ENCODE peak calls at places on chromosome 22, in four cellular contexts. One of them, this sample, is unnamed. For H3K36me3, the result is how much of the 10 kb centered on the place peaks cover.

GRCh38 chr22:31055322-31056159 is 25.6 kb upstream of the SMTN start:
- DNase-seq in GM23338: peak
- DNase-seq in mucosa of descending colon: peak
- DNase-seq in spleen: no peak
- DNase-seq in this sample: peak

GRCh38 chr22:43152355-43153071 is 1.2 kb downstream of the TSPO start:
- DNase-seq in spleen: peak
- DNase-seq in GM23338: no peak
- DNase-seq in mucosa of descending colon: peak
- DNase-seq in this sample: peak

GRCh38 chr22:26342719-26343449 is 86.2 kb upstream of the ASPHD2 start:
- DNase-seq in mucosa of descending colon: no peak
- DNase-seq in GM23338: no peak
- DNase-seq in spleen: no peak
- DNase-seq in this sample: no peak

GRCh38 chr22:27057717-27058116 is 400.3 kb downstream of the MIAT start:
- DNase-seq in spleen: no peak
- DNase-seq in GM23338: no peak
- DNase-seq in mucosa of descending colon: no peak
- DNase-seq in this sample: no peak

GRCh38 chr22:43114958-43115357 is 4.4 kb downstream of the BIK start:
- DNase-seq in GM23338: no peak
- DNase-seq in mucosa of descending colon: peak
- DNase-seq in spleen: no peak
- DNase-seq in this sample: no peak

GRCh38 chr22:48923165-48923875 is 904.4 kb downstream of the BRD1 start:
- DNase-seq in mucosa of descending colon: no peak
- DNase-seq in spleen: no peak
- DNase-seq in GM23338: no peak
- DNase-seq in this sample: no peak

GRCh38 chr22:27474112-27474571 is 327.4 kb downstream of the MN1 start:
- DNase-seq in spleen: no peak
- DNase-seq in GM23338: no peak
- DNase-seq in mucosa of descending colon: no peak
- DNase-seq in this sample: peak

GRCh38 chr22:28835630-28836189 is 35.3 kb upstream of the XBP1 start:
- DNase-seq in mucosa of descending colon: no peak
- DNase-seq in spleen: peak
- DNase-seq in GM23338: no peak
- DNase-seq in this sample: no peak

GRCh38 chr22:38955250-38955775 is 2.1 kb upstream of the APOBEC3A start:
- DNase-seq in mucosa of descending colon: peak
- DNase-seq in GM23338: no peak
- DNase-seq in spleen: peak
- DNase-seq in this sample: no peak

GRCh38 chr22:42468841-42469240 is 36.6 kb upstream of the NFAM1 start:
- DNase-seq in mucosa of descending colon: no peak
- DNase-seq in GM23338: no peak
- DNase-seq in spleen: no peak
- DNase-seq in this sample: no peak

GRCh38 chr22:23219787-23220484 is 39.6 kb downstream of the BCR start:
- DNase-seq in GM23338: no peak
- DNase-seq in mucosa of descending colon: peak
- DNase-seq in spleen: peak
- DNase-seq in this sample: peak

GRCh38 chr22:22026157-22026831 is 43.7 kb upstream of the TOP3B start:
- DNase-seq in GM23338: no peak
- DNase-seq in spleen: no peak
- DNase-seq in mucosa of descending colon: no peak
- DNase-seq in this sample: no peak

GRCh38 chr22:19887251-19887985 is 32.7 kb upstream of the GNB1L start:
- DNase-seq in GM23338: no peak
- DNase-seq in mucosa of descending colon: peak
- DNase-seq in spleen: peak
- DNase-seq in this sample: no peak

GRCh38 chr22:20271114-20271994 is 3.2 kb upstream of the RTN4R start:
- DNase-seq in mucosa of descending colon: no peak
- DNase-seq in GM23338: no peak
- DNase-seq in spleen: no peak
- DNase-seq in this sample: peak

GRCh38 chr22:31958625-31959239 is 14.4 kb downstream of the YWHAH start:
- DNase-seq in spleen: peak
- DNase-seq in GM23338: no peak
- DNase-seq in mucosa of descending colon: no peak
- DNase-seq in this sample: no peak

GRCh38 chr22:44676441-44677298 is 25.3 kb upstream of the PRR5 start:
- DNase-seq in GM23338: peak
- DNase-seq in mucosa of descending colon: peak
- DNase-seq in spleen: no peak
- DNase-seq in this sample: no peak

GRCh38 chr22:44680058-44680457 is 21.9 kb upstream of the PRR5 start:
- DNase-seq in GM23338: no peak
- DNase-seq in spleen: no peak
- DNase-seq in mucosa of descending colon: no peak
- DNase-seq in this sample: no peak

GRCh38 chr22:44678980-44679647 is 22.9 kb upstream of the PRR5 start:
- DNase-seq in spleen: no peak
- DNase-seq in mucosa of descending colon: no peak
- DNase-seq in GM23338: no peak
- DNase-seq in this sample: no peak

GRCh38 chr22:44678245-44678979 is 23.6 kb upstream of the PRR5 start:
- DNase-seq in spleen: no peak
- DNase-seq in mucosa of descending colon: no peak
- DNase-seq in GM23338: no peak
- DNase-seq in this sample: no peak

GRCh38 chr22:44677299-44678244 is 24.4 kb upstream of the PRR5 start:
- DNase-seq in GM23338: no peak
- DNase-seq in spleen: no peak
- DNase-seq in mucosa of descending colon: no peak
- DNase-seq in this sample: no peak
- H3K4me3 ChIP-seq in GM23338: no peak
- H3K4me3 ChIP-seq in spleen: no peak
- H3K4me3 ChIP-seq in mucosa of descending colon: no peak
- H3K4me3 ChIP-seq in this sample: no peak

GRCh38 chr22:37505989-37506388 is 13.2 kb downstream of the CARD10 start:
- DNase-seq in spleen: no peak
- DNase-seq in GM23338: no peak
- DNase-seq in mucosa of descending colon: no peak
- DNase-seq in this sample: no peak
- H3K36me3 ChIP-seq in spleen: under half
- H3K36me3 ChIP-seq in GM23338: under half
- H3K36me3 ChIP-seq in mucosa of descending colon: under half
- H3K36me3 ChIP-seq in this sample: under half

GRCh38 chr22:46563381-46564083 is 26.1 kb upstream of the CELSR1 start:
- DNase-seq in spleen: peak
- DNase-seq in GM23338: peak
- DNase-seq in mucosa of descending colon: peak
- DNase-seq in this sample: peak

GRCh38 chr22:46564084-46564714 is 26.8 kb upstream of the CELSR1 start:
- DNase-seq in mucosa of descending colon: peak
- DNase-seq in GM23338: no peak
- DNase-seq in spleen: no peak
- DNase-seq in this sample: no peak

GRCh38 chr22:46557736-46558480 is 20.5 kb upstream of the CELSR1 start:
- DNase-seq in GM23338: no peak
- DNase-seq in mucosa of descending colon: no peak
- DNase-seq in spleen: no peak
- DNase-seq in this sample: no peak

GRCh38 chr22:46560696-46561295 is 23.4 kb upstream of the CELSR1 start:
- DNase-seq in GM23338: no peak
- DNase-seq in mucosa of descending colon: no peak
- DNase-seq in spleen: peak
- DNase-seq in this sample: no peak

GRCh38 chr22:46561435-46561905 is 24.1 kb upstream of the CELSR1 start:
- DNase-seq in mucosa of descending colon: no peak
- DNase-seq in spleen: peak
- DNase-seq in GM23338: peak
- DNase-seq in this sample: peak
- H3K4me3 ChIP-seq in mucosa of descending colon: no peak
- H3K4me3 ChIP-seq in spleen: no peak
- H3K4me3 ChIP-seq in GM23338: peak
- H3K4me3 ChIP-seq in this sample: no peak

DNA sequence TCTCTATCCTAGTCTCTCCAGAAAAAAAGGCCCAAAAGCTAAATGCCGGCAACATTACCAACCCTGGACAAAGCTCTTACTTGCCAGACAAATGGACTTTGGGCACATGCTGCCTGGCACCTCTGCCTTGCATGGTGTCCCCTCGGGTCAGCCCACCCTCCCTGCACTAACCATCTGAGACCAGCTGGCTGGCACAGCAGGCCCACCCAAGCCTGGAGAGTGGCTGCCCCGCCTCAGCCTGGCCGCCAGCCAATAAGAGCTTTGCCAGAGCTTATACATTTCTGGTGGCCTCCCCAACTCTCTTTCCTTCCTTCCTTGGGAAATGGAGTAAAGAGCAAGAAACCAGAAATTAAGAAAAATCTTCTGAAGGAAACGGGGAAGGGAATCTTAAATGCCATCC is 24.4 kb downstream of the MCHR1 start:
- DNase-seq in GM23338: no peak
- DNase-seq in mucosa of descending colon: no peak
- DNase-seq in spleen: no peak
- DNase-seq in this sample: no peak
- H3K36me3 ChIP-seq in GM23338: under half
- H3K36me3 ChIP-seq in mucosa of descending colon: under half
- H3K36me3 ChIP-seq in spleen: under half
- H3K36me3 ChIP-seq in this sample: under half

GRCh38 chr22:40721266-40721665 is 42.0 kb downstream of the MCHR1 start:
- DNase-seq in mucosa of descending colon: no peak
- DNase-seq in GM23338: peak
- DNase-seq in spleen: no peak
- DNase-seq in this sample: peak
- H3K4me3 ChIP-seq in mucosa of descending colon: no peak
- H3K4me3 ChIP-seq in GM23338: no peak
- H3K4me3 ChIP-seq in spleen: no peak
- H3K4me3 ChIP-seq in this sample: no peak

GRCh38 chr22:24413271-24413670 is 14.1 kb upstream of the ADORA2A start:
- DNase-seq in spleen: no peak
- DNase-seq in mucosa of descending colon: no peak
- DNase-seq in GM23338: no peak
- DNase-seq in this sample: no peak

GRCh38 chr22:24410110-24410856 is 17.1 kb upstream of the ADORA2A start:
- DNase-seq in GM23338: no peak
- DNase-seq in mucosa of descending colon: no peak
- DNase-seq in spleen: no peak
- DNase-seq in this sample: peak

GRCh38 chr22:24411256-24412004 is 16.0 kb upstream of the ADORA2A start:
- DNase-seq in GM23338: no peak
- DNase-seq in mucosa of descending colon: no peak
- DNase-seq in spleen: no peak
- DNase-seq in this sample: no peak

GRCh38 chr22:24413726-24414385 is 13.5 kb upstream of the ADORA2A start:
- DNase-seq in GM23338: no peak
- DNase-seq in spleen: no peak
- DNase-seq in mucosa of descending colon: no peak
- DNase-seq in this sample: no peak

GRCh38 chr22:24412274-24412673 is 15.1 kb upstream of the ADORA2A start:
- DNase-seq in mucosa of descending colon: no peak
- DNase-seq in spleen: no peak
- DNase-seq in GM23338: no peak
- DNase-seq in this sample: no peak
- H3K36me3 ChIP-seq in mucosa of descending colon: under half
- H3K36me3 ChIP-seq in spleen: half or more
- H3K36me3 ChIP-seq in GM23338: under half
- H3K36me3 ChIP-seq in this sample: under half

GRCh38 chr22:35894937-35895708 is 133.5 kb downstream of the RBFOX2 start:
- DNase-seq in spleen: no peak
- DNase-seq in mucosa of descending colon: no peak
- DNase-seq in GM23338: no peak
- DNase-seq in this sample: no peak
- H3K4me3 ChIP-seq in spleen: no peak
- H3K4me3 ChIP-seq in mucosa of descending colon: no peak
- H3K4me3 ChIP-seq in GM23338: no peak
- H3K4me3 ChIP-seq in this sample: no peak

GRCh38 chr22:35740616-35741015 is 22.9 kb downstream of the APOL5 start:
- DNase-seq in mucosa of descending colon: no peak
- DNase-seq in spleen: no peak
- DNase-seq in GM23338: no peak
- DNase-seq in this sample: no peak

GRCh38 chr22:35743466-35743865 is 25.8 kb downstream of the APOL5 start:
- DNase-seq in mucosa of descending colon: no peak
- DNase-seq in spleen: no peak
- DNase-seq in GM23338: peak
- DNase-seq in this sample: no peak

GRCh38 chr22:35739642-35740041 is 22.0 kb downstream of the APOL5 start:
- DNase-seq in mucosa of descending colon: no peak
- DNase-seq in spleen: no peak
- DNase-seq in GM23338: peak
- DNase-seq in this sample: no peak

GRCh38 chr22:35739076-35739475 is 21.4 kb downstream of the APOL5 start:
- DNase-seq in mucosa of descending colon: no peak
- DNase-seq in spleen: no peak
- DNase-seq in GM23338: no peak
- DNase-seq in this sample: no peak

DNA sequence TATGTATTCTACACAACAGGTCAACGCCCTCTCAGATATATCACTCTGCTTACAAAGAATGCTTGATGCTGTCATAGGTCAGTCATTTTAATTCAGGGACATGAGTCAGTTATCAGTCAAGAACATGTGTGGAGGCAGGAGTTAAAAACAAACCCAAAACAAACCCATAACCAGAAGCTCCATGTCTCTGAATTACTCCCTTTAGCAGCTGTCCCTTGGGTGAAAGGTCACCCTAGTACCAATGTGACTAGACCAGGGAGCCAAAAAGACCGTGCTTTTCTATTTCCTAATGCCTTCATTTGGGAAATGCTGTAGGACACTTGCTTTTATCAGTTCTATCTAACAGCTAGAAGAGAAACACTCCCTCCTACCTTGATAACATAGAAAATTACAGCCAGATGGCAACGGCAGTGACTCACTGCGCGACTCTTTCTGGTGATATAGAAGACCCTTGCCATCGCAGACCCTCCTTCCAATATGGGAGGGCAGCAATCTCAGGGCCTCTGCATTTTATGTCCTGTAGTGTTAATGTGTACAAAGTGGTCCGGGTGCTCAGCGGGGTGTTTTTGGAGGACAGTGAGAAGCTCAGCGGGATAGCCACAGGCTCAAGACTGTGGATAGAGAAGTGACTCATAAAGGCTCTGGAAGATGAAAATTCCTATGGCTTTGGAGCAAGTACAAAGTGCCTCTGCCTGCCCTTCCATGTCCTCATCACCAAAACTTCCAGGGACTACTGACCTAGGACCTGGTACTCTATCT is 24.8 kb downstream of the APOL5 start:
- DNase-seq in GM23338: no peak
- DNase-seq in mucosa of descending colon: no peak
- DNase-seq in spleen: no peak
- DNase-seq in this sample: peak
- H3K36me3 ChIP-seq in GM23338: under half
- H3K36me3 ChIP-seq in mucosa of descending colon: under half
- H3K36me3 ChIP-seq in spleen: under half
- H3K36me3 ChIP-seq in this sample: half or more

GRCh38 chr22:40346178-40347064 is at the start of gene ADSL:
- DNase-seq in spleen: peak
- DNase-seq in mucosa of descending colon: peak
- DNase-seq in GM23338: peak
- DNase-seq in this sample: peak
- H3K4me3 ChIP-seq in spleen: peak
- H3K4me3 ChIP-seq in mucosa of descending colon: peak
- H3K4me3 ChIP-seq in GM23338: peak
- H3K4me3 ChIP-seq in this sample: peak

This sample was measured in MG63.